ENCODE peak calls at places on chromosomes 3 and 15, in five cellular contexts. O is heart left ventricle; N is hepatocyte; A is left lung; P is CD8-positive, alpha-beta T cell. L is an unnamed sample.

GRCh38 chr3:197687570-197687969 is 49.1 kb downstream of the RUBCN start:
- DNase-seq in O (no peak), P (no peak), N (no peak), A (no peak), L (no peak)

GRCh38 chr3:102129774-102130608 is 280.7 kb downstream of the NFKBIZ start:
- DNase-seq in N (peak; percentile 33), A (no peak), O (no peak), P (no peak), L (peak; percentile 25)

GRCh38 chr3:13549513-13550256 is 760 bp downstream of the FBLN2 start:
- DNase-seq in P (peak; percentile 73), N (no peak), O (peak; percentile 60), A (no peak), L (no peak)

GRCh38 chr3:146813496-146813895 is 208.3 kb upstream of the PLSCR5 start:
- DNase-seq in A (no peak), N (no peak), O (no peak), P (no peak), L (no peak)

GRCh38 chr15:23472678-23473077 is 25.6 kb upstream of the GOLGA6L2 start:
- DNase-seq in A (no peak), N (no peak), O (no peak), P (no peak), L (no peak)

GRCh38 chr3:140247775-140248174 is 312.8 kb downstream of the CLSTN2 start:
- DNase-seq in N (no peak), P (no peak), A (no peak), O (no peak), L (no peak)

GRCh38 chr3:42166214-42166613 is 75.1 kb downstream of the TRAK1 start:
- DNase-seq in P (no peak), O (no peak), A (no peak), N (no peak), L (peak; percentile 94)

GRCh38 chr3:27357665-27358258 is 11.4 kb downstream of the NEK10 start:
- DNase-seq in A (peak; percentile 41), N (peak; percentile 72), P (peak; percentile 43), O (no peak), L (peak; percentile 75)

GRCh38 chr15:60344987-60345386 is 52.8 kb downstream of the ANXA2 start:
- DNase-seq in A (no peak), P (no peak), N (no peak), O (no peak), L (no peak)

GRCh38 chr15:101718896-101719295 is 5.4 kb downstream of the TARS3 start:
- DNase-seq in O (no peak), P (no peak), A (no peak), N (no peak), L (no peak)

GRCh38 chr3:46936733-46937250 is 39.8 kb downstream of the CCDC12 start:
- DNase-seq in A (peak; percentile 22), P (no peak), N (no peak), O (no peak), L (no peak)

GRCh38 chr15:29854413-29854812 is 32.1 kb upstream of the TJP1 start:
- DNase-seq in N (no peak), O (no peak), P (no peak), A (no peak), L (no peak)

GRCh38 chr3:180277036-180277435 is 240.3 kb upstream of the PEX5L start:
- DNase-seq in A (no peak), N (peak; percentile 12), P (no peak), O (no peak), L (no peak)

GRCh38 chr15:25667829-25668228 is 195.3 kb downstream of the ATP10A start:
- DNase-seq in O (no peak), P (no peak), A (no peak), N (no peak), L (no peak)

GRCh38 chr15:25668236-25668635 is 194.9 kb downstream of the ATP10A start:
- DNase-seq in O (no peak), P (no peak), A (no peak), N (no peak), L (no peak)

GRCh38 chr15:25671132-25671531 is 192.0 kb downstream of the ATP10A start:
- DNase-seq in N (peak; percentile 34), O (no peak), A (no peak), P (no peak), L (no peak)

GRCh38 chr15:25668901-25669300 is 194.2 kb downstream of the ATP10A start:
- DNase-seq in A (no peak), N (no peak), P (no peak), O (no peak), L (no peak)

DNA sequence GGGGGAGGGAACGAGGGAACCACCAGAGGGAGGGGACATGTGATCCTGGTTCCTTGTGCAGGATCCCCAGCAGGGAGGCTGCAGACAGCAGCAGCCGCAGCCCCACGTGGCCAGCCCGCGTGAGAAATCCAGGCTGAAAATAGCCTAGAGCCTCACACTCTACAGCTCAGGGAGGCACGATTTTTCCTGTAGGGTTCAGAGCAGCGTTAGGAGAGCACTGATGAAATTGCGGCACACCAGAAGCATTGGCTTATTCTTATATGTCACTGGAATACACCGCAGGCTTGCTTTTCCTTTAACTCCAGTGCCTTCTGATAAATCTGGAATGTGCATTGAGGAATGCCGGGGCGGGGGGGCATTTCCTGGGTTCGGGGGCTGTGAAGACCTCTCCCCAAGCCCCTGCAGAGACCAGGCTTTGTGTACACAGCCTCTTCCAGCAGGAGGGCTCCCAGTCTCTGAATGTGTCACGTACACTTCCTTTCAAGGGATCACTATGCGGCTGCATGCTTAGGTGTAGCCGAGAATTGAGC is 193.0 kb downstream of the ATP10A start:
- DNase-seq in N (peak; percentile 83), A (peak; percentile 60), O (peak; percentile 80), P (no peak), L (no peak)
- H3K27ac ChIP-seq in N (peak overlapping the region; percentile 42), A (no peak overlapping the region), O (peak overlapping the region; percentile 79), P (no peak overlapping the region), L (no peak overlapping the region)

GRCh38 chr15:67190813-67191212 is 63.6 kb downstream of the AAGAB start:
- DNase-seq in O (no peak), A (no peak), P (no peak), N (no peak), L (peak; percentile 87)

GRCh38 chr15:67190326-67190725 is 64.1 kb downstream of the AAGAB start:
- DNase-seq in P (no peak), N (no peak), O (no peak), A (no peak), L (no peak)

GRCh38 chr15:67187351-67187854 is 67.1 kb downstream of the AAGAB start:
- DNase-seq in N (no peak), O (no peak), P (no peak), A (no peak), L (no peak)

GRCh38 chr15:67188551-67189218 is 65.8 kb downstream of the AAGAB start:
- DNase-seq in N (peak; percentile 66), O (no peak), P (no peak), A (no peak), L (no peak)

DNA sequence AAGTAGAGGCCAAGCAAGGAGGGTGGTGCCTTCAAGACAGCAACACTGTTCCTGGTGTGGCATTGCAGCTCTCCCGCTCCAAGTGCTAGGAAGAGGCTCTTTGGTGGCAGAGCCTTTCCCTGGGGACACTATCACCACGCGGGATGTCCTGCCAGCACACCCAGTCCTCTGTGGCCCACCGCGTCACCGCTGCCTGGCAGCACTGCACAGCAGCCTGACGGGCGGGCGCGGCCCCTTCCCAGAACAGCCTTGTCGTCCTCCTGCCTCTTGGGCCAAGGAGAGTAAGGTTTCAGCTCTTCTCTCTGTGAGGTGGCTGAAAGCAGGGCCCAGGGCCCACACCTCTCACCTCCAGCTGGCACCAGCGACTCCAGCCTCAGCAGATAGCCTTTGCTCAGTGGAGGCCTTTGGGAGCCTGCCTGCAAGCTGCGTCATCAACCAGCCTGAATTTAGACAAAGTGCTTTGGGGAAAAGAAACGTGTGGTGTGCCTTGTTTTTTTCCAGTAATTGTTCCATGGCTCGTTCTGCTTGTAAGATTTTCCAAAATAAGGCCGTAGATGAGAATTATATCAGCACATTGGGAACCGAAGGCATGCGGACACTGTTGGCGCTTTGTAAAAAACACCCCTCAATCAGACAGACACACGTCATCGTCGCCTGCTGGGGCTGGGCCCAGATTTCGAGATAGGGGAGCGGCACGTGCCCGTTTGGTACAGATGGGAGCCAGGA is 65.0 kb downstream of the AAGAB start:
- DNase-seq in A (peak; percentile 72), P (no peak), N (no peak), O (peak; percentile 92), L (no peak)
- H3K4me1 ChIP-seq in A (peaks cover 14% of the 10 kb centered on the region), P (no peaks in the 10 kb centered on the region), N (peaks cover 32% of the 10 kb centered on the region), O (peaks cover 42% of the 10 kb centered on the region), L (peaks cover 8% of the 10 kb centered on the region)

GRCh38 chr3:128878011-128878457 is 1.4 kb upstream of the ACAD9 start:
- DNase-seq in P (no peak), A (no peak), O (no peak), N (no peak), L (no peak)
- H3K4me3 ChIP-seq in P (peak overlapping the region; percentile 92), A (peak overlapping the region; percentile 66), O (peak overlapping the region; percentile 72), N (peak overlapping the region; percentile 55), L (no peak overlapping the region)

GRCh38 chr15:78260489-78260888 is 3.9 kb upstream of the DNAJA4 start:
- DNase-seq in N (no peak), O (no peak), A (no peak), P (no peak), L (no peak)
- H3K27ac ChIP-seq in N (no peak overlapping the region), O (no peak overlapping the region), A (no peak overlapping the region), P (no peak overlapping the region), L (no peak overlapping the region)

GRCh38 chr15:78067328-78068241 is 9.9 kb downstream of the TBC1D2B start:
- DNase-seq in P (no peak), N (no peak), A (no peak), O (no peak), L (no peak)
- H3K4me1 ChIP-seq in P (peaks cover 97% of the 10 kb centered on the region), N (peaks cover 83% of the 10 kb centered on the region), A (peaks cover 98% of the 10 kb centered on the region), O (peaks cover 27% of the 10 kb centered on the region), L (peaks cover 61% of the 10 kb centered on the region)

DNA sequence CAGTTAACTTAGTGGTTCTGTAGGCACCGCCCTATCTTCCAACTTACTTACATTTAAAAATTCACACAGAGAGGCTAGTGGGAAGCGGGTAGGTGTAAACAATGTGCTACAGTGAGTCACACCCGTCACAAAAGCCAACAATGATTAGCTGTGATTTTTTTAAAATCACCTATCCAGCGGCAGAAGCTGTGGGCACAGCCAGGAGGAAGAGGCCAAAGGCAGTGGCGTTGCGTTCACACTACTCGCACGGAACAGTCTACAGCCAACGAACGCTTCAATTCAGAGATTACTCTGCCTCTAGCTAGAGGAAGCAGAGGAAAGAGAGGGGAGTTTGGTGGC is 2.5 kb upstream of the NLGN1 start:
- DNase-seq in A (peak; percentile 33), O (no peak), N (no peak), P (no peak), L (no peak)
- H3K4me3 ChIP-seq in A (peak overlapping the region; percentile 54), O (peak overlapping the region; percentile 68), N (peak overlapping the region; percentile 76), P (peak overlapping the region; percentile 20), L (peak overlapping the region; percentile 64)

GRCh38 chr3:156536524-156537316 is 18.2 kb downstream of the SSR3 start:
- DNase-seq in O (no peak), N (no peak), P (no peak), A (no peak), L (no peak)

GRCh38 chr3:156532730-156533129 is 22.2 kb downstream of the SSR3 start:
- DNase-seq in A (no peak), N (no peak), O (no peak), P (no peak), L (no peak)

GRCh38 chr3:156535798-156536197 is 19.1 kb downstream of the SSR3 start:
- DNase-seq in O (no peak), A (no peak), N (no peak), P (no peak), L (no peak)

GRCh38 chr3:156533205-156533604 is 21.7 kb downstream of the SSR3 start:
- DNase-seq in O (no peak), P (no peak), A (no peak), N (no peak), L (no peak)

GRCh38 chr3:156535162-156535627 is 19.7 kb downstream of the SSR3 start:
- DNase-seq in O (no peak), A (peak; percentile 78), N (peak; percentile 93), P (no peak), L (peak; percentile 20)
- H3K27ac ChIP-seq in O (peak overlapping the region; percentile 84), A (peak overlapping the region; percentile 62), N (peak overlapping the region; percentile 83), P (no peak overlapping the region), L (no peak overlapping the region)